ENCODE peak calls at places on chromosomes 12 and 14, in ten cellular contexts. One of them, this sample, is unnamed. For H3K4me1 and H3K27me3, the result is how much of the 10 kb centered on the place peaks cover.

GRCh38 chr14:96272777-96273471 is 16.9 kb downstream of the BDKRB1 start:
- DNase-seq in left ventricle myocardium inferior: no peak
- DNase-seq in effector memory CD4-positive, alpha-beta T cell: no peak
- DNase-seq in CD8-positive, alpha-beta T cell: no peak
- DNase-seq in suprapubic skin: no peak
- DNase-seq in HAP-1: no peak
- DNase-seq in lung: no peak
- DNase-seq in CD8-positive, alpha-beta memory T cell: no peak
- DNase-seq in heart right ventricle: no peak
- DNase-seq in BE2C: peak
- DNase-seq in this sample: no peak

GRCh38 chr12:121400332-121401139 is 618 bp downstream of the RNF34 start:
- DNase-seq in left ventricle myocardium inferior: peak
- DNase-seq in effector memory CD4-positive, alpha-beta T cell: peak
- DNase-seq in CD8-positive, alpha-beta T cell: peak
- DNase-seq in suprapubic skin: peak
- DNase-seq in HAP-1: peak
- DNase-seq in lung: peak
- DNase-seq in CD8-positive, alpha-beta memory T cell: peak
- DNase-seq in heart right ventricle: peak
- DNase-seq in BE2C: peak
- DNase-seq in this sample: peak

GRCh38 chr14:48747683-48748082 is 838.5 kb downstream of the RPS29 start:
- DNase-seq in left ventricle myocardium inferior: no peak
- DNase-seq in effector memory CD4-positive, alpha-beta T cell: no peak
- DNase-seq in CD8-positive, alpha-beta T cell: no peak
- DNase-seq in suprapubic skin: no peak
- DNase-seq in HAP-1: peak
- DNase-seq in lung: no peak
- DNase-seq in CD8-positive, alpha-beta memory T cell: no peak
- DNase-seq in heart right ventricle: no peak
- DNase-seq in BE2C: no peak
- DNase-seq in this sample: no peak

GRCh38 chr12:53538209-53538689 is 31.0 kb upstream of the NPFF start:
- DNase-seq in left ventricle myocardium inferior: no peak
- DNase-seq in effector memory CD4-positive, alpha-beta T cell: no peak
- DNase-seq in CD8-positive, alpha-beta T cell: no peak
- DNase-seq in suprapubic skin: no peak
- DNase-seq in HAP-1: peak
- DNase-seq in lung: no peak
- DNase-seq in CD8-positive, alpha-beta memory T cell: no peak
- DNase-seq in heart right ventricle: no peak
- DNase-seq in BE2C: no peak
- DNase-seq in this sample: no peak

GRCh38 chr14:77682158-77682553 is 25.7 kb downstream of the ALKBH1 start:
- DNase-seq in left ventricle myocardium inferior: no peak
- DNase-seq in effector memory CD4-positive, alpha-beta T cell: no peak
- DNase-seq in CD8-positive, alpha-beta T cell: no peak
- DNase-seq in suprapubic skin: no peak
- DNase-seq in HAP-1: no peak
- DNase-seq in lung: no peak
- DNase-seq in CD8-positive, alpha-beta memory T cell: no peak
- DNase-seq in heart right ventricle: no peak
- DNase-seq in BE2C: no peak
- DNase-seq in this sample: no peak

GRCh38 chr12:4118601-4119156 is 154.9 kb upstream of the CCND2 start:
- DNase-seq in left ventricle myocardium inferior: no peak
- DNase-seq in effector memory CD4-positive, alpha-beta T cell: no peak
- DNase-seq in CD8-positive, alpha-beta T cell: no peak
- DNase-seq in suprapubic skin: no peak
- DNase-seq in HAP-1: no peak
- DNase-seq in lung: peak
- DNase-seq in CD8-positive, alpha-beta memory T cell: no peak
- DNase-seq in heart right ventricle: no peak
- DNase-seq in BE2C: no peak
- DNase-seq in this sample: no peak

GRCh38 chr12:66061557-66062279 is 68.8 kb downstream of the LLPH start:
- DNase-seq in left ventricle myocardium inferior: no peak
- DNase-seq in effector memory CD4-positive, alpha-beta T cell: no peak
- DNase-seq in CD8-positive, alpha-beta T cell: no peak
- DNase-seq in suprapubic skin: no peak
- DNase-seq in HAP-1: no peak
- DNase-seq in lung: no peak
- DNase-seq in CD8-positive, alpha-beta memory T cell: no peak
- DNase-seq in heart right ventricle: no peak
- DNase-seq in BE2C: no peak
- DNase-seq in this sample: no peak

GRCh38 chr14:53956427-53957201 is at the start of gene BMP4:
- DNase-seq in left ventricle myocardium inferior: peak
- DNase-seq in effector memory CD4-positive, alpha-beta T cell: no peak
- DNase-seq in CD8-positive, alpha-beta T cell: no peak
- DNase-seq in suprapubic skin: peak
- DNase-seq in HAP-1: peak
- DNase-seq in lung: peak
- DNase-seq in CD8-positive, alpha-beta memory T cell: no peak
- DNase-seq in heart right ventricle: peak
- DNase-seq in BE2C: peak
- DNase-seq in this sample: peak

GRCh38 chr12:40248585-40249297 is 23.9 kb downstream of the LRRK2 start:
- DNase-seq in left ventricle myocardium inferior: no peak
- DNase-seq in effector memory CD4-positive, alpha-beta T cell: no peak
- DNase-seq in CD8-positive, alpha-beta T cell: no peak
- DNase-seq in suprapubic skin: no peak
- DNase-seq in HAP-1: no peak
- DNase-seq in lung: no peak
- DNase-seq in CD8-positive, alpha-beta memory T cell: no peak
- DNase-seq in heart right ventricle: no peak
- DNase-seq in BE2C: no peak
- DNase-seq in this sample: no peak

GRCh38 chr12:88737838-88738472 is 157.7 kb upstream of the KITLG start:
- DNase-seq in left ventricle myocardium inferior: no peak
- DNase-seq in effector memory CD4-positive, alpha-beta T cell: no peak
- DNase-seq in CD8-positive, alpha-beta T cell: no peak
- DNase-seq in suprapubic skin: no peak
- DNase-seq in HAP-1: no peak
- DNase-seq in lung: no peak
- DNase-seq in CD8-positive, alpha-beta memory T cell: no peak
- DNase-seq in heart right ventricle: no peak
- DNase-seq in BE2C: no peak
- DNase-seq in this sample: no peak

GRCh38 chr12:13181375-13182070 is 15.0 kb upstream of the EMP1 start:
- DNase-seq in left ventricle myocardium inferior: no peak
- DNase-seq in effector memory CD4-positive, alpha-beta T cell: no peak
- DNase-seq in CD8-positive, alpha-beta T cell: no peak
- DNase-seq in suprapubic skin: no peak
- DNase-seq in HAP-1: no peak
- DNase-seq in lung: peak
- DNase-seq in CD8-positive, alpha-beta memory T cell: no peak
- DNase-seq in heart right ventricle: no peak
- DNase-seq in BE2C: no peak
- DNase-seq in this sample: no peak

GRCh38 chr12:49621651-49622500 is 1.5 kb upstream of the PRPF40B start:
- DNase-seq in left ventricle myocardium inferior: no peak
- DNase-seq in effector memory CD4-positive, alpha-beta T cell: no peak
- DNase-seq in CD8-positive, alpha-beta T cell: no peak
- DNase-seq in suprapubic skin: no peak
- DNase-seq in HAP-1: peak
- DNase-seq in lung: no peak
- DNase-seq in CD8-positive, alpha-beta memory T cell: no peak
- DNase-seq in heart right ventricle: no peak
- DNase-seq in BE2C: no peak
- DNase-seq in this sample: no peak

GRCh38 chr12:57735198-57735855 is 3.2 kb downstream of the AGAP2 start:
- DNase-seq in left ventricle myocardium inferior: no peak
- DNase-seq in effector memory CD4-positive, alpha-beta T cell: no peak
- DNase-seq in CD8-positive, alpha-beta T cell: no peak
- DNase-seq in suprapubic skin: peak
- DNase-seq in HAP-1: no peak
- DNase-seq in lung: no peak
- DNase-seq in CD8-positive, alpha-beta memory T cell: no peak
- DNase-seq in heart right ventricle: no peak
- DNase-seq in BE2C: no peak
- DNase-seq in this sample: no peak
- H3K4me3 ChIP-seq in left ventricle myocardium inferior: peak
- H3K4me3 ChIP-seq in effector memory CD4-positive, alpha-beta T cell: no peak
- H3K4me3 ChIP-seq in CD8-positive, alpha-beta T cell: no peak
- H3K4me3 ChIP-seq in suprapubic skin: no peak
- H3K4me3 ChIP-seq in HAP-1: no peak
- H3K4me3 ChIP-seq in lung: no peak
- H3K4me3 ChIP-seq in CD8-positive, alpha-beta memory T cell: no peak
- H3K4me3 ChIP-seq in heart right ventricle: peak
- H3K4me3 ChIP-seq in BE2C: peak
- H3K4me3 ChIP-seq in this sample: no peak

GRCh38 chr12:124567673-124568373 is 411 bp upstream of the NCOR2 start:
- DNase-seq in left ventricle myocardium inferior: peak
- DNase-seq in effector memory CD4-positive, alpha-beta T cell: peak
- DNase-seq in CD8-positive, alpha-beta T cell: peak
- DNase-seq in suprapubic skin: peak
- DNase-seq in HAP-1: peak
- DNase-seq in lung: peak
- DNase-seq in CD8-positive, alpha-beta memory T cell: peak
- DNase-seq in heart right ventricle: peak
- DNase-seq in BE2C: peak
- DNase-seq in this sample: peak

GRCh38 chr12:124565656-124566180 is 1.7 kb downstream of the NCOR2 start:
- DNase-seq in left ventricle myocardium inferior: no peak
- DNase-seq in effector memory CD4-positive, alpha-beta T cell: no peak
- DNase-seq in CD8-positive, alpha-beta T cell: no peak
- DNase-seq in suprapubic skin: peak
- DNase-seq in HAP-1: peak
- DNase-seq in lung: no peak
- DNase-seq in CD8-positive, alpha-beta memory T cell: no peak
- DNase-seq in heart right ventricle: no peak
- DNase-seq in BE2C: no peak
- DNase-seq in this sample: no peak

GRCh38 chr12:124565071-124565491 is 2.3 kb downstream of the NCOR2 start:
- DNase-seq in left ventricle myocardium inferior: no peak
- DNase-seq in effector memory CD4-positive, alpha-beta T cell: no peak
- DNase-seq in CD8-positive, alpha-beta T cell: no peak
- DNase-seq in suprapubic skin: no peak
- DNase-seq in HAP-1: no peak
- DNase-seq in lung: no peak
- DNase-seq in CD8-positive, alpha-beta memory T cell: no peak
- DNase-seq in heart right ventricle: no peak
- DNase-seq in BE2C: peak
- DNase-seq in this sample: peak

GRCh38 chr12:124567035-124567672 is at the start of gene NCOR2:
- DNase-seq in left ventricle myocardium inferior: no peak
- DNase-seq in effector memory CD4-positive, alpha-beta T cell: peak
- DNase-seq in CD8-positive, alpha-beta T cell: peak
- DNase-seq in suprapubic skin: peak
- DNase-seq in HAP-1: peak
- DNase-seq in lung: no peak
- DNase-seq in CD8-positive, alpha-beta memory T cell: peak
- DNase-seq in heart right ventricle: peak
- DNase-seq in BE2C: peak
- DNase-seq in this sample: no peak

DNA sequence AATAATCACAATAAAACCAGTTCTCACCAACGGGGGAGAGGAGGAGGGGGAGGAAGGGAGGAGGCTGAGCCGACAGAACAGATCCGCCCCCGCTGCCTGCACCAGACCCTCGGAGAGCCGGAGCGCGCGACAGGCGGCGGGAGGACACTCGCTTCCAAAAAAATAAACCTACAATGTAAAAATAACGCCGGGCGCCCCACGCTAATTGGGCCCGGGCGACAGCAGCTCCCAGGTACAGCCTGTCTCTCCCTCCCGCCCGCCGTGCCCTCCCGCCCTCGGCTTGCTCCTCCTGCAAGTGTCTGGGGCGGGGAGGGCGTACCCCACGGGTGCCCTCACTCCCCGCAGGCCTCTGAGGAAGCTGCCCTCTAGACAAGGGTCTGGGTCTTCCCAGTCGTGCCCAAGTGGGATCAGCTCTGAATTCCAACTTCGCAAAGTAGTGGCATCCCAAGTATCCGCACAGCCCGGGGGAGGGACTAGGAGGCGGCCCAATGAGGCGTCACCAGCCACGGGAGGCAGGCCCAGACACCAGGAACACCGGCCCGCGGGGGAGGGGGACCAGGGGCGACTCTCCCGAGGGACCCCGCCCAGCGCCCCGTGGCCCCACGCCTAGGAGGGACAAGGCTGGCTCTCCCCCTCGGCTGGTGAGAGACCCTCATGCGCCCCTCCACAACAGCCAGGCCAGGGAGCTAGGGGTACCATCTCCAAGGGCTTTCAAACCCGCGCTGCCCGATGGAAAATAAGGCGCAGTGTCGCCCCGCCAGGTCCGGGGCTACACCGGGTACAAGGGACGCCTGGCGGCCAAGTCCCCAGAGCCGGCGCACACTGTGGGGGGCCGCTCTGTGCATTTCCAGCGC is 1.0 kb downstream of the NCOR2 start:
- DNase-seq in left ventricle myocardium inferior: peak
- DNase-seq in effector memory CD4-positive, alpha-beta T cell: peak
- DNase-seq in CD8-positive, alpha-beta T cell: peak
- DNase-seq in suprapubic skin: peak
- DNase-seq in HAP-1: peak
- DNase-seq in lung: peak
- DNase-seq in CD8-positive, alpha-beta memory T cell: peak
- DNase-seq in heart right ventricle: peak
- DNase-seq in BE2C: peak
- DNase-seq in this sample: peak
- H3K4me1 ChIP-seq in left ventricle myocardium inferior: half or more
- H3K4me1 ChIP-seq in effector memory CD4-positive, alpha-beta T cell: under half
- H3K4me1 ChIP-seq in CD8-positive, alpha-beta T cell: under half
- H3K4me1 ChIP-seq in suprapubic skin: half or more
- H3K4me1 ChIP-seq in HAP-1: under half
- H3K4me1 ChIP-seq in lung: under half
- H3K4me1 ChIP-seq in CD8-positive, alpha-beta memory T cell: under half
- H3K4me1 ChIP-seq in heart right ventricle: half or more
- H3K4me1 ChIP-seq in BE2C: under half
- H3K4me1 ChIP-seq in this sample: under half

DNA sequence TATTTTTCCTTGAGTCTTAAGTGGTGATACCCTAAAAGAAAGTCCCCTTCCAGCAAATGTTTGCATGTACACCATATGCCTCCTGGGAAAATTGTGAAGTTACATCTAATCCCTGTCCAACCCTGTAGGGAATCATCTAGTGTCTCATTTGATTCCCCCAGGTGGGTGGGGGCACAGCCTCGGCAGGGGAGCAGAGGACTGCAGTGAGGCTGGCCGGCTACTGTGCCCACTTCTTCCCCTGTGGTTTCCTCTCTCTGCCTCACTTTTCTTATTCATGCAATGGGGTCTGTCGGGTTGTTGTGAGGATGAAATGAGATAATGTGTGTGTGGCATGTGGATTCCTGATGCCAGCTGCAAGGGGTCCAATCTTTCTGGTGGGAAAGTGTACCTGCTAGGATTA is 6.0 kb downstream of the PAPLN start:
- DNase-seq in left ventricle myocardium inferior: no peak
- DNase-seq in effector memory CD4-positive, alpha-beta T cell: no peak
- DNase-seq in CD8-positive, alpha-beta T cell: no peak
- DNase-seq in suprapubic skin: no peak
- DNase-seq in HAP-1: no peak
- DNase-seq in lung: no peak
- DNase-seq in CD8-positive, alpha-beta memory T cell: no peak
- DNase-seq in heart right ventricle: no peak
- DNase-seq in BE2C: no peak
- DNase-seq in this sample: peak
- H3K27me3 ChIP-seq in left ventricle myocardium inferior: half or more
- H3K27me3 ChIP-seq in effector memory CD4-positive, alpha-beta T cell: under half
- H3K27me3 ChIP-seq in CD8-positive, alpha-beta T cell: under half
- H3K27me3 ChIP-seq in suprapubic skin: under half
- H3K27me3 ChIP-seq in HAP-1: under half
- H3K27me3 ChIP-seq in lung: under half
- H3K27me3 ChIP-seq in CD8-positive, alpha-beta memory T cell: under half
- H3K27me3 ChIP-seq in heart right ventricle: half or more
- H3K27me3 ChIP-seq in BE2C: under half
- H3K27me3 ChIP-seq in this sample: under half

GRCh38 chr14:69850086-69850735 is 29.0 kb upstream of the SMOC1 start:
- DNase-seq in left ventricle myocardium inferior: no peak
- DNase-seq in effector memory CD4-positive, alpha-beta T cell: no peak
- DNase-seq in CD8-positive, alpha-beta T cell: no peak
- DNase-seq in suprapubic skin: no peak
- DNase-seq in HAP-1: no peak
- DNase-seq in lung: no peak
- DNase-seq in CD8-positive, alpha-beta memory T cell: no peak
- DNase-seq in heart right ventricle: no peak
- DNase-seq in BE2C: no peak
- DNase-seq in this sample: no peak
- H3K4me3 ChIP-seq in left ventricle myocardium inferior: no peak
- H3K4me3 ChIP-seq in effector memory CD4-positive, alpha-beta T cell: no peak
- H3K4me3 ChIP-seq in CD8-positive, alpha-beta T cell: no peak
- H3K4me3 ChIP-seq in suprapubic skin: no peak
- H3K4me3 ChIP-seq in HAP-1: no peak
- H3K4me3 ChIP-seq in lung: no peak
- H3K4me3 ChIP-seq in CD8-positive, alpha-beta memory T cell: no peak
- H3K4me3 ChIP-seq in heart right ventricle: no peak
- H3K4me3 ChIP-seq in BE2C: no peak
- H3K4me3 ChIP-seq in this sample: no peak

This sample was measured in aorta.